ENCODE peak calls at places on chromosomes 6 and 20, in seven cellular contexts. One of them, this sample, is unnamed.

GRCh38 chr6:34867484-34867883 is 20.4 kb downstream of the TAF11 start:
- DNase-seq in sigmoid colon: no peak
- DNase-seq in CD4-positive, alpha-beta T cell: no peak
- DNase-seq in HFFc6: peak; percentile 1
- DNase-seq in D721Med: no peak
- DNase-seq in thyroid gland: no peak
- DNase-seq in SK-N-SH: no peak
- DNase-seq in this sample: no peak

GRCh38 chr6:106159531-106159940 is 73.4 kb downstream of the PRDM1 start:
- DNase-seq in D721Med: no peak
- DNase-seq in SK-N-SH: no peak
- DNase-seq in CD4-positive, alpha-beta T cell: no peak
- DNase-seq in sigmoid colon: no peak
- DNase-seq in thyroid gland: no peak
- DNase-seq in HFFc6: peak; percentile 93
- DNase-seq in this sample: no peak

GRCh38 chr20:51059862-51060261 is 37.0 kb upstream of the KCNG1 start:
- DNase-seq in CD4-positive, alpha-beta T cell: no peak
- DNase-seq in SK-N-SH: no peak
- DNase-seq in thyroid gland: no peak
- DNase-seq in D721Med: no peak
- DNase-seq in HFFc6: no peak
- DNase-seq in sigmoid colon: no peak
- DNase-seq in this sample: no peak

GRCh38 chr6:43716099-43716498 is 28.5 kb upstream of the MRPS18A start:
- DNase-seq in sigmoid colon: peak; percentile 62
- DNase-seq in SK-N-SH: peak; percentile 67
- DNase-seq in CD4-positive, alpha-beta T cell: no peak
- DNase-seq in D721Med: no peak
- DNase-seq in thyroid gland: no peak
- DNase-seq in HFFc6: no peak
- DNase-seq in this sample: no peak

GRCh38 chr6:28683945-28684538 is 158.4 kb downstream of the GPX5 start:
- DNase-seq in thyroid gland: peak; percentile 7
- DNase-seq in HFFc6: peak; percentile 60
- DNase-seq in D721Med: no peak
- DNase-seq in sigmoid colon: no peak
- DNase-seq in CD4-positive, alpha-beta T cell: no peak
- DNase-seq in SK-N-SH: peak; percentile 52
- DNase-seq in this sample: peak; percentile 48

GRCh38 chr6:4041480-4041879 is 37.5 kb downstream of the FAM217A start:
- DNase-seq in thyroid gland: no peak
- DNase-seq in CD4-positive, alpha-beta T cell: no peak
- DNase-seq in HFFc6: no peak
- DNase-seq in SK-N-SH: peak; percentile 14
- DNase-seq in D721Med: no peak
- DNase-seq in sigmoid colon: no peak
- DNase-seq in this sample: no peak

GRCh38 chr6:121838842-121839241 is 403.4 kb downstream of the GJA1 start:
- DNase-seq in SK-N-SH: no peak
- DNase-seq in CD4-positive, alpha-beta T cell: no peak
- DNase-seq in thyroid gland: no peak
- DNase-seq in sigmoid colon: no peak
- DNase-seq in HFFc6: no peak
- DNase-seq in D721Med: no peak
- DNase-seq in this sample: peak; percentile 8

GRCh38 chr20:50292324-50293243 is 102.0 kb downstream of the CEBPB start:
- DNase-seq in SK-N-SH: no peak
- DNase-seq in sigmoid colon: peak; percentile 98
- DNase-seq in thyroid gland: peak; percentile 97
- DNase-seq in CD4-positive, alpha-beta T cell: no peak
- DNase-seq in HFFc6: peak; percentile 90
- DNase-seq in D721Med: no peak
- DNase-seq in this sample: peak; percentile 85

GRCh38 chr20:20571068-20571780 is 141.2 kb downstream of the RALGAPA2 start:
- DNase-seq in D721Med: no peak
- DNase-seq in CD4-positive, alpha-beta T cell: no peak
- DNase-seq in HFFc6: no peak
- DNase-seq in SK-N-SH: no peak
- DNase-seq in sigmoid colon: no peak
- DNase-seq in thyroid gland: no peak
- DNase-seq in this sample: no peak

GRCh38 chr20:19975436-19975799 is 41.7 kb upstream of the NAA20 start:
- DNase-seq in CD4-positive, alpha-beta T cell: no peak
- DNase-seq in D721Med: no peak
- DNase-seq in HFFc6: no peak
- DNase-seq in sigmoid colon: peak; percentile 77
- DNase-seq in SK-N-SH: no peak
- DNase-seq in thyroid gland: peak; percentile 69
- DNase-seq in this sample: no peak

GRCh38 chr20:40636486-40636885 is 52.5 kb downstream of the MAFB start:
- DNase-seq in SK-N-SH: no peak
- DNase-seq in CD4-positive, alpha-beta T cell: no peak
- DNase-seq in thyroid gland: no peak
- DNase-seq in HFFc6: no peak
- DNase-seq in sigmoid colon: no peak
- DNase-seq in D721Med: no peak
- DNase-seq in this sample: no peak

GRCh38 chr6:111706841-111707391 is 101.2 kb upstream of the TRAF3IP2 start:
- DNase-seq in CD4-positive, alpha-beta T cell: no peak
- DNase-seq in SK-N-SH: no peak
- DNase-seq in HFFc6: no peak
- DNase-seq in sigmoid colon: no peak
- DNase-seq in D721Med: no peak
- DNase-seq in thyroid gland: no peak
- DNase-seq in this sample: no peak

GRCh38 chr6:148470606-148471299 is 128.1 kb downstream of the SASH1 start:
- DNase-seq in CD4-positive, alpha-beta T cell: no peak
- DNase-seq in SK-N-SH: no peak
- DNase-seq in D721Med: no peak
- DNase-seq in sigmoid colon: no peak
- DNase-seq in HFFc6: no peak
- DNase-seq in thyroid gland: no peak
- DNase-seq in this sample: no peak

GRCh38 chr6:129498950-129499870 is 210.8 kb downstream of the ARHGAP18 start:
- DNase-seq in SK-N-SH: peak; percentile 9
- DNase-seq in D721Med: no peak
- DNase-seq in HFFc6: peak; percentile 62
- DNase-seq in thyroid gland: no peak
- DNase-seq in sigmoid colon: no peak
- DNase-seq in CD4-positive, alpha-beta T cell: no peak
- DNase-seq in this sample: peak; percentile 43

GRCh38 chr6:36118550-36119107 is 11.7 kb upstream of the MAPK13 start:
- DNase-seq in thyroid gland: peak; percentile 14
- DNase-seq in SK-N-SH: no peak
- DNase-seq in CD4-positive, alpha-beta T cell: peak; percentile 62
- DNase-seq in sigmoid colon: peak; percentile 68
- DNase-seq in D721Med: no peak
- DNase-seq in HFFc6: no peak
- DNase-seq in this sample: no peak

GRCh38 chr6:137736048-137736846 is 130.8 kb upstream of the TNFAIP3 start:
- DNase-seq in SK-N-SH: no peak
- DNase-seq in thyroid gland: peak; percentile 22
- DNase-seq in D721Med: no peak
- DNase-seq in HFFc6: no peak
- DNase-seq in sigmoid colon: no peak
- DNase-seq in CD4-positive, alpha-beta T cell: no peak
- DNase-seq in this sample: no peak

GRCh38 chr6:132919476-132919875 is 105.1 kb downstream of the RPS12 start:
- DNase-seq in sigmoid colon: peak; percentile 86
- DNase-seq in D721Med: no peak
- DNase-seq in CD4-positive, alpha-beta T cell: no peak
- DNase-seq in HFFc6: peak; percentile 48
- DNase-seq in SK-N-SH: no peak
- DNase-seq in thyroid gland: peak; percentile 89
- DNase-seq in this sample: peak; percentile 47

GRCh38 chr20:12748359-12748994 is 260.3 kb upstream of the SPTLC3 start:
- DNase-seq in HFFc6: no peak
- DNase-seq in thyroid gland: no peak
- DNase-seq in sigmoid colon: no peak
- DNase-seq in SK-N-SH: no peak
- DNase-seq in CD4-positive, alpha-beta T cell: no peak
- DNase-seq in D721Med: no peak
- DNase-seq in this sample: no peak

GRCh38 chr6:166673309-166673708 is 46.3 kb upstream of the RPS6KA2 start:
- DNase-seq in CD4-positive, alpha-beta T cell: no peak
- DNase-seq in HFFc6: no peak
- DNase-seq in D721Med: no peak
- DNase-seq in SK-N-SH: peak; percentile 40
- DNase-seq in thyroid gland: no peak
- DNase-seq in sigmoid colon: no peak
- DNase-seq in this sample: no peak

GRCh38 chr20:63312690-63313348 is 19.8 kb downstream of the COL20A1 start:
- DNase-seq in CD4-positive, alpha-beta T cell: no peak
- DNase-seq in SK-N-SH: no peak
- DNase-seq in D721Med: no peak
- DNase-seq in sigmoid colon: no peak
- DNase-seq in thyroid gland: no peak
- DNase-seq in HFFc6: no peak
- DNase-seq in this sample: no peak

DNA sequence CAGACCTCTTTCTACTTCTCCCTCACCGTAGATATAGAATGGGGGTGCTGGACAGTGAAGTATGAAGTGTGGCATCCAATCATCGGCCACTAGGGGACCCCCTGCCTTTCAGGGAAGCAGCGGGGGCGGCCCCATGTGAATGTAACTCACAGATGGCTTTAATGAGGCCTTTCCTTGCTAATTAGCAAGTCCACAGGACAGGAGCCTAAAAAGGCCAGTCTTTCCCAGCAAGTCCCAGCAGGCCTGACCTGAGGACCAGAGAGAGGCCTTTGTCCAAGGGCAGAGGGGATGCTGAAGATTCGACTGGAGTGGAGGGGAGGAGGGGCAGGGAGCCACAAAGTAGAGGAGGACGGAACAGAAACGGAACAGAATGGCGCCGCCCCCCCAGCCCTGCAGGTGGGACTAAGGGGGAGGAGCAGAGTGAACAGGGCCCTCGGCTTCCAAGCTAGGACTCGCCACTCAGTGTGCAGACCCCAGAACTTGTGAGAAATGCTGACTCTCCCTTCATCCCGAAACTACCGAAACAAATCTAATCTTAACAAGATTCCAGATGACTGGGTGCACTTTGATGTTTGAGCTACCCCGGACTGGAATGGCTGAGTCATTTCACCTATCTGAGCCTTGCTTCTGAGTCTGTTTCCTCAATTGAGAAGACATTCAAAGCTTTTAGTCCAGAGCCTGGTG is 5.8 kb downstream of the C6orf132 start:
- DNase-seq in SK-N-SH: peak; percentile 84
- DNase-seq in HFFc6: peak; percentile 74
- DNase-seq in CD4-positive, alpha-beta T cell: no peak
- DNase-seq in D721Med: no peak
- DNase-seq in sigmoid colon: no peak
- DNase-seq in thyroid gland: peak; percentile 19
- DNase-seq in this sample: peak; percentile 64
- TF ChIP-seq CTCF in SK-N-SH: peak; percentile 56
- TF ChIP-seq CTCF in HFFc6: peak; percentile 74
- TF ChIP-seq CTCF in CD4-positive, alpha-beta T cell: no peak
- TF ChIP-seq CTCF in D721Med: peak; percentile 19
- TF ChIP-seq CTCF in sigmoid colon: no peak
- TF ChIP-seq CTCF in thyroid gland: no peak
- TF ChIP-seq CTCF in this sample: peak; percentile 36

GRCh38 chr6:113486172-113486571 is 371.0 kb upstream of the MARCKS start:
- DNase-seq in HFFc6: no peak
- DNase-seq in thyroid gland: no peak
- DNase-seq in sigmoid colon: no peak
- DNase-seq in D721Med: no peak
- DNase-seq in CD4-positive, alpha-beta T cell: no peak
- DNase-seq in SK-N-SH: no peak
- DNase-seq in this sample: no peak

GRCh38 chr6:113488061-113488460 is 369.1 kb upstream of the MARCKS start:
- DNase-seq in HFFc6: peak; percentile 17
- DNase-seq in sigmoid colon: no peak
- DNase-seq in D721Med: no peak
- DNase-seq in CD4-positive, alpha-beta T cell: no peak
- DNase-seq in SK-N-SH: no peak
- DNase-seq in thyroid gland: no peak
- DNase-seq in this sample: no peak

GRCh38 chr6:113490356-113490755 is 366.8 kb upstream of the MARCKS start:
- DNase-seq in SK-N-SH: no peak
- DNase-seq in HFFc6: no peak
- DNase-seq in CD4-positive, alpha-beta T cell: no peak
- DNase-seq in thyroid gland: no peak
- DNase-seq in D721Med: no peak
- DNase-seq in sigmoid colon: no peak
- DNase-seq in this sample: no peak

GRCh38 chr6:113489946-113490345 is 367.2 kb upstream of the MARCKS start:
- DNase-seq in HFFc6: no peak
- DNase-seq in CD4-positive, alpha-beta T cell: no peak
- DNase-seq in D721Med: no peak
- DNase-seq in sigmoid colon: no peak
- DNase-seq in SK-N-SH: no peak
- DNase-seq in thyroid gland: no peak
- DNase-seq in this sample: no peak

GRCh38 chr6:113488812-113489685 is 368.1 kb upstream of the MARCKS start:
- DNase-seq in HFFc6: no peak
- DNase-seq in CD4-positive, alpha-beta T cell: no peak
- DNase-seq in thyroid gland: no peak
- DNase-seq in D721Med: no peak
- DNase-seq in SK-N-SH: no peak
- DNase-seq in sigmoid colon: no peak
- DNase-seq in this sample: no peak
- TF ChIP-seq CTCF in HFFc6: peak; percentile 59
- TF ChIP-seq CTCF in CD4-positive, alpha-beta T cell: no peak
- TF ChIP-seq CTCF in thyroid gland: no peak
- TF ChIP-seq CTCF in D721Med: no peak
- TF ChIP-seq CTCF in SK-N-SH: peak; percentile 37
- TF ChIP-seq CTCF in sigmoid colon: no peak
- TF ChIP-seq CTCF in this sample: no peak

GRCh38 chr6:87944541-87944954 is 103.1 kb upstream of the SPACA1 start:
- DNase-seq in sigmoid colon: no peak
- DNase-seq in D721Med: no peak
- DNase-seq in HFFc6: peak; percentile 79
- DNase-seq in SK-N-SH: peak; percentile 10
- DNase-seq in thyroid gland: peak; percentile 42
- DNase-seq in CD4-positive, alpha-beta T cell: no peak
- DNase-seq in this sample: peak; percentile 50
- TF ChIP-seq CTCF in sigmoid colon: no peak
- TF ChIP-seq CTCF in D721Med: peak; percentile 5
- TF ChIP-seq CTCF in HFFc6: peak; percentile 29
- TF ChIP-seq CTCF in SK-N-SH: peak; percentile 28
- TF ChIP-seq CTCF in thyroid gland: no peak
- TF ChIP-seq CTCF in CD4-positive, alpha-beta T cell: no peak
- TF ChIP-seq CTCF in this sample: no peak

DNA sequence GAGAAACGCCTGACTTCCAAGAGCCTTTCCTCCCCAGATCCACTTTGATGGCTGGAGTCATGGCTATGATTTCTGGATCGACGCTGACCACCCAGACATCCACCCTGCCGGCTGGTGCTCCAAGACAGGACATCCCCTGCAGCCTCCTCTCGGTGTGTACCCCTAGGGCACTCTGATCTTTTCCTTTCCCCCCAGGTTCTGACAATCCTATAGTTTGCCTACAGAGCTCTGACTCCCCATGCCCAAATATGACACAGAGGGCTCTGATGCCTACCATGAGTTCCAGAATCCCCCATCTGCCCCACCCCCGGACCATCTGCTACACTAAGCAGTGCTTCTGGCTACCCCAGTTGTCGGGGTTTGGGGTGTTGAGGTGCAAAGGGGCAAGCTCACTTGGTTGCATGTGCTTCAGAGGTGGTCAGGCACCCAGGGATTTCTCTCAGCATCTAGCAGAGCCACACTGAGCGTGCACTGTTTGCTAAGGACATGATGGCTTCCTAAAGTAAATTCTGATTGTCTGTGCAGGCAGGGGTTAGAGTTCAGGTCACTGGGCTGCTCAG is 24.0 kb upstream of the SGK2 start:
- DNase-seq in thyroid gland: no peak
- DNase-seq in CD4-positive, alpha-beta T cell: no peak
- DNase-seq in D721Med: no peak
- DNase-seq in SK-N-SH: no peak
- DNase-seq in HFFc6: no peak
- DNase-seq in sigmoid colon: no peak
- DNase-seq in this sample: no peak
- TF ChIP-seq CTCF in thyroid gland: no peak
- TF ChIP-seq CTCF in CD4-positive, alpha-beta T cell: no peak
- TF ChIP-seq CTCF in D721Med: no peak
- TF ChIP-seq CTCF in SK-N-SH: no peak
- TF ChIP-seq CTCF in HFFc6: no peak
- TF ChIP-seq CTCF in sigmoid colon: no peak
- TF ChIP-seq CTCF in this sample: no peak